ENCODE peak calls at places on chromosome 15, in seven cellular contexts. W is sigmoid colon; C is RWPE1; P is PC-9; F is tibial artery; U is AG04450; I is effector memory CD4-positive, alpha-beta T cell. T is an unnamed sample.

GRCh38 chr15:58793862-58794261 is 22.8 kb downstream of the MINDY2 start:
- DNase-seq in W (no peak), C (peak), P (peak), F (no peak), U (no peak), I (no peak), T (peak)

GRCh38 chr15:83613716-83614115 is 40.2 kb upstream of the ADAMTSL3 start:
- DNase-seq in W (no peak), C (no peak), P (no peak), F (no peak), U (no peak), I (no peak), T (no peak)

GRCh38 chr15:57382222-57382621 is 5.9 kb downstream of the CGNL1 start:
- DNase-seq in W (no peak), C (no peak), P (no peak), F (no peak), U (no peak), I (no peak), T (no peak)

GRCh38 chr15:48318131-48318530 is 13.1 kb upstream of the DUT start:
- DNase-seq in W (no peak), C (no peak), P (no peak), F (no peak), U (no peak), I (no peak), T (no peak)

GRCh38 chr15:60462027-60462426 is 16.9 kb downstream of the ICE2 start:
- DNase-seq in W (no peak), C (no peak), P (no peak), F (no peak), U (no peak), I (no peak), T (no peak)

GRCh38 chr15:93587046-93587445 is 498.0 kb upstream of the RGMA start:
- DNase-seq in W (no peak), C (no peak), P (no peak), F (no peak), U (no peak), I (no peak), T (no peak)

GRCh38 chr15:25401511-25401910 is 37.3 kb downstream of the UBE3A start:
- DNase-seq in W (no peak), C (no peak), P (no peak), F (no peak), U (no peak), I (no peak), T (no peak)

GRCh38 chr15:34813446-34814190 is 18.3 kb upstream of the ACTC1 start:
- DNase-seq in W (no peak), C (no peak), P (no peak), F (no peak), U (no peak), I (no peak), T (no peak)

GRCh38 chr15:43775411-43775965 is 1.3 kb downstream of the ELL3 start:
- DNase-seq in W (no peak), C (peak), P (peak), F (no peak), U (no peak), I (no peak), T (peak)

GRCh38 chr15:91032919-91033803 is 10.8 kb upstream of the VPS33B start:
- DNase-seq in W (no peak), C (peak), P (peak), F (no peak), U (no peak), I (peak), T (peak)

GRCh38 chr15:25683911-25684310 is 179.2 kb downstream of the ATP10A start:
- DNase-seq in W (no peak), C (no peak), P (no peak), F (no peak), U (no peak), I (no peak), T (no peak)

GRCh38 chr15:23083115-23083514 is 43.7 kb upstream of the TUBGCP5 start:
- DNase-seq in W (no peak), C (no peak), P (no peak), F (no peak), U (no peak), I (no peak), T (no peak)

GRCh38 chr15:101497484-101498034 is 8.1 kb upstream of the PCSK6 start:
- DNase-seq in W (no peak), C (no peak), P (no peak), F (no peak), U (no peak), I (no peak), T (no peak)

GRCh38 chr15:85831415-85832113 is 36.8 kb upstream of the KLHL25 start:
- DNase-seq in W (peak), C (peak), P (peak), F (peak), U (no peak), I (peak), T (no peak)

GRCh38 chr15:67717776-67718175 is 107.5 kb upstream of the SKOR1 start:
- DNase-seq in W (no peak), C (no peak), P (no peak), F (no peak), U (no peak), I (no peak), T (no peak)

GRCh38 chr15:67832031-67832551 is 6.8 kb downstream of the SKOR1 start:
- DNase-seq in W (peak), C (no peak), P (no peak), F (peak), U (no peak), I (no peak), T (peak)

GRCh38 chr15:85749261-85750151 is 45.2 kb downstream of the KLHL25 start:
- DNase-seq in W (peak), C (no peak), P (no peak), F (peak), U (no peak), I (no peak), T (no peak)

GRCh38 chr15:78853500-78853899 is 19.2 kb upstream of the MORF4L1 start:
- DNase-seq in W (no peak), C (no peak), P (no peak), F (peak), U (no peak), I (no peak), T (no peak)

GRCh38 chr15:27679621-27680521 is 419.2 kb downstream of the OCA2 start:
- DNase-seq in W (no peak), C (no peak), P (no peak), F (no peak), U (no peak), I (no peak), T (no peak)

GRCh38 chr15:100716456-100717085 is 114.2 kb downstream of the ASB7 start:
- DNase-seq in W (no peak), C (no peak), P (no peak), F (no peak), U (no peak), I (no peak), T (no peak)

GRCh38 chr15:48761393-48762158 is 49.3 kb downstream of the CEP152 start:
- DNase-seq in W (no peak), C (no peak), P (no peak), F (no peak), U (no peak), I (no peak), T (no peak)

DNA sequence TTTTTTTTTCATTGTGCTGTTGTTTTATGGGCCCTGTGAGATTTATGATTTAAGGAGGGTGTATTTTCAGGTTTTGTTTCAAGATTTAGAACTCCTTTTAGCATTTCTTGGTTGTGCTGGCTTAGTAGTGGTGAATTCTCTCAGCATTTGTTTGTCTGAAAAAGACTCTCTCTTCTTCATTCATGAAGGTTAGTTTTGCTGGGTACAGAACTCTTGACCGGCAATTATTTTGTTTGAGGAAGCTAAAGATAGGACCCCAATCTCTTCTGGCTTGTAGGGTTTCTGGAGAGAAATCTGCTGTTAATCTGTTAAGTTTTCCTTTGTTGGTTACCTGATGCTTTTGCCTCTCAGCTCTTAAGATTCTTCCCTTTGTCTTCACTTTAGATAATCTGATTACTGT is 46.9 kb downstream of the LYSMD4 start:
- DNase-seq in W (no peak), C (no peak), P (no peak), F (no peak), U (no peak), I (no peak), T (no peak)
- H3K27ac ChIP-seq in W (no peak), C (no peak), P (no peak), F (no peak), U (no peak), I (no peak), T (no peak)

GRCh38 chr15:39887832-39888231 is 32.2 kb downstream of the GPR176 start:
- DNase-seq in W (no peak), C (peak), P (peak), F (no peak), U (no peak), I (no peak), T (no peak)
- H3K27ac ChIP-seq in W (no peak), C (no peak), P (no peak), F (no peak), U (no peak), I (no peak), T (no peak)

DNA sequence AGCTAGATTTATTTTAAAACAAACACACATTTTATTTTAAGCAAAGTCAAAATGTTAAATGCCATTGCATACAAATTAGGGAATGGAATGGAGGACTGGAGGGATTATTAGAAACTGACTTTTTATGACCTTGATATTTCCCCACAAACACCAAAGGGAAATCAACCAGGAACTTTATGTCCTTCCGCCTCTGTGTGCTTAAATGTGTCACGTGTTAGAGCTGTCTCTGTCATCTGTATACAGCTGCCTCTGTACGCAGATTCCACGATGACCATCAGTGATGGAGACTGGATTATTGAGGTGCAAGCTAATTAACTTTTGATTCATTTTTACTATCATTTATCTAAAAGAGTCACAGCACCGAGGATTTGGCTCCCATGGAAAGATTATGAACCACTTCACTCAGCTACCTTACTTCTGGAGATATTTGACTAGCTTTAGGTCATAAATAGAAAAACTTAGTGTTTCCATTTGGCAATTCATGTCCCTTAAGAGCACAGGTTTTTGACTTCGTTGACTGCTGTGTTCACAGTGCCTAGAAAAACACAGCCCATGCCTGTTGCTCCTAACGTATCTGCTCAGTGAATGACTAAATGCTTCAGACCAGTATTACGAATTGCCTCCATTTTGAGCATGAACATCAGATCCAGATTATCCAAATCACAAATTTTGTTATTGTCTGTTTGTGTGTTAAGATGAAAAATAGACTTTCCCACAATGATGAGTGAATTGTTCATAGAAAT is 1048.1 kb downstream of the MCTP2 start:
- DNase-seq in W (no peak), C (no peak), P (no peak), F (no peak), U (no peak), I (no peak), T (no peak)
- H3K27ac ChIP-seq in W (peak), C (no peak), P (no peak), F (peak), U (no peak), I (no peak), T (peak)

GRCh38 chr15:52098328-52098727 is 14.2 kb downstream of the BCL2L10 start:
- DNase-seq in W (no peak), C (no peak), P (no peak), F (no peak), U (no peak), I (no peak), T (no peak)

GRCh38 chr15:52102468-52102867 is 10.1 kb downstream of the BCL2L10 start:
- DNase-seq in W (no peak), C (no peak), P (no peak), F (no peak), U (peak), I (no peak), T (no peak)

GRCh38 chr15:52101542-52102340 is 10.8 kb downstream of the BCL2L10 start:
- DNase-seq in W (no peak), C (no peak), P (no peak), F (no peak), U (no peak), I (no peak), T (no peak)

GRCh38 chr15:52099654-52100272 is 12.8 kb downstream of the BCL2L10 start:
- DNase-seq in W (no peak), C (no peak), P (no peak), F (no peak), U (no peak), I (no peak), T (no peak)

DNA sequence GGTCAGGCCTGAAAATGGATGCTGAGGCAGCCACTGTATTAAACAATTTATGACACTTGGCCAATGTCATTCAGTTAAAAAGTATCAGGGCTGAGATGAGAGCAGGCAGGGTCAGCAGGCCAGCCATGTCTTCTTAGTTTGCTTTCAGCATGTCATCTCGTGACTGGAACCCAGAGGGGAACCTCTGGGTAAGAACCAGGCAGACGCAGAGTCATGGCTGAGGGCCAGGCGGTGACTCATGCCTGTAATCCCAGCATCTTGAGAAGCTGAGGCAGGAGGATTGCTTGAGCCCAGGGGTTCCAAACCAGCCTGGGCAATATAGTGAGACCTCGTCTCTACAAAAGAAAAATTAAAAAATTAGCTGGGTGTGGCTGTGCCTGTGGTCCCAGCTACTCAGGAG is 11.8 kb downstream of the BCL2L10 start:
- DNase-seq in W (peak), C (no peak), P (peak), F (peak), U (peak), I (no peak), T (peak)
- H3K27ac ChIP-seq in W (no peak), C (no peak), P (no peak), F (no peak), U (no peak), I (no peak), T (no peak)